ENCODE peak calls at places on chromosomes 4 and X, in four cellular contexts. S is cardiac fibroblast, Q is mammary epithelial cell, M is RWPE2. J is an unnamed sample.

GRCh38 chrX:65697915-65698796 is 30.7 kb downstream of the MSN start:
- DNase-seq in S (peak), Q (no peak), M (no peak), J (peak)

GRCh38 chr4:152100378-152101201 is 339.8 kb upstream of the GATB start:
- DNase-seq in S (no peak), Q (peak), M (no peak), J (no peak)

GRCh38 chr4:153816542-153816941 is 27.7 kb upstream of the SFRP2 start:
- DNase-seq in S (no peak), Q (no peak), M (no peak), J (no peak)

GRCh38 chr4:46051392-46051791 is 72.5 kb downstream of the GABRG1 start:
- DNase-seq in S (no peak), Q (no peak), M (no peak), J (no peak)

GRCh38 chr4:172202480-172203076 is 389.4 kb downstream of the GALNTL6 start:
- DNase-seq in M (no peak), S (peak), Q (no peak), J (peak)

GRCh38 chrX:42804524-42804923 is 26.6 kb upstream of the PPP1R2C start:
- DNase-seq in S (no peak), M (no peak), Q (no peak), J (no peak)

GRCh38 chr4:952881-953573 is 20.3 kb downstream of the DGKQ start:
- DNase-seq in M (no peak), Q (no peak), S (no peak), J (no peak)

GRCh38 chr4:109816082-109816442 is 500 bp downstream of the GAR1 start:
- DNase-seq in Q (peak), S (peak), M (no peak), J (no peak)

GRCh38 chrX:100975212-100975611 is 5.7 kb downstream of the ARL13A start:
- DNase-seq in M (no peak), Q (no peak), S (peak), J (peak)

GRCh38 chr4:105279314-105279713 is 132.6 kb downstream of the TET2 start:
- DNase-seq in Q (no peak), M (no peak), S (no peak), J (no peak)

GRCh38 chr4:1419708-1420107 is 13.5 kb upstream of the NKX1-1 start:
- DNase-seq in S (no peak), Q (no peak), M (no peak), J (no peak)

GRCh38 chrX:67892391-67892790 is 348.6 kb downstream of the AR start:
- DNase-seq in Q (no peak), M (no peak), S (no peak), J (no peak)

GRCh38 chr4:24980064-24980690 is 50.6 kb downstream of the LGI2 start:
- DNase-seq in M (no peak), Q (peak), S (peak), J (peak)

GRCh38 chrX:153853180-153853901 is 23.0 kb upstream of the PDZD4 start:
- DNase-seq in Q (no peak), S (no peak), M (no peak), J (no peak)

GRCh38 chrX:112677167-112677566 is 2.6 kb downstream of the LHFPL1 start:
- DNase-seq in Q (no peak), S (peak), M (no peak), J (peak)

GRCh38 chr4:183541081-183542045 is 36.5 kb downstream of the ING2 start:
- DNase-seq in Q (no peak), S (no peak), M (no peak), J (peak)

GRCh38 chr4:133921280-133922195 is 280.1 kb downstream of the PABPC4L start:
- DNase-seq in M (no peak), S (peak), Q (no peak), J (peak)

GRCh38 chr4:152735302-152735917 is 44.1 kb downstream of the TIGD4 start:
- DNase-seq in Q (peak), M (no peak), S (peak), J (peak)

GRCh38 chr4:75696036-75696435 is 22.8 kb upstream of the G3BP2 start:
- DNase-seq in M (no peak), Q (no peak), S (no peak), J (no peak)

GRCh38 chr4:24473309-24473721 is 111.0 kb downstream of the DHX15 start:
- DNase-seq in S (peak), Q (peak), M (no peak), J (peak)

GRCh38 chr4:168857546-168858314 is 152.3 kb downstream of the CBR4 start:
- DNase-seq in S (peak), Q (no peak), M (no peak), J (peak)

GRCh38 chrX:106481341-106481740 is 130.4 kb upstream of the RADX start:
- DNase-seq in M (no peak), Q (peak), S (peak), J (peak)

GRCh38 chr4:111066887-111067286 is 444.0 kb upstream of the PITX2 start:
- DNase-seq in S (peak), Q (peak), M (no peak), J (no peak)

GRCh38 chr4:125323547-125324100 is 8.9 kb downstream of the FAT4 start:
- DNase-seq in M (no peak), S (peak), Q (peak), J (peak)

GRCh38 chrX:42602566-42602965 is 175.4 kb downstream of the PPP1R2C start:
- DNase-seq in M (no peak), Q (no peak), S (no peak), J (no peak)

GRCh38 chr4:173343832-173344397 is 9.8 kb upstream of the HMGB2 start:
- DNase-seq in M (no peak), Q (no peak), S (no peak), J (no peak)

GRCh38 chr4:65669981-65670330 is 333 bp downstream of the EPHA5 start:
- DNase-seq in Q (no peak), M (no peak), S (no peak), J (no peak)

GRCh38 chrX:69262036-69262905 is 97.0 kb upstream of the PJA1 start:
- DNase-seq in Q (peak), S (peak), M (no peak), J (peak)

GRCh38 chrX:68503830-68504229 is 5.0 kb downstream of the YIPF6 start:
- DNase-seq in M (no peak), Q (peak), S (peak), J (no peak)

GRCh38 chrX:101415180-101416130 is 7.4 kb downstream of the HNRNPH2 start:
- DNase-seq in Q (peak), M (no peak), S (peak), J (peak)

GRCh38 chr4:107213410-107213809 is 177.3 kb upstream of the DKK2 start:
- DNase-seq in Q (no peak), M (no peak), S (peak), J (peak)

GRCh38 chr4:121674696-121675095 is 22.1 kb downstream of the ANXA5 start:
- DNase-seq in Q (no peak), S (no peak), M (no peak), J (no peak)

DNA sequence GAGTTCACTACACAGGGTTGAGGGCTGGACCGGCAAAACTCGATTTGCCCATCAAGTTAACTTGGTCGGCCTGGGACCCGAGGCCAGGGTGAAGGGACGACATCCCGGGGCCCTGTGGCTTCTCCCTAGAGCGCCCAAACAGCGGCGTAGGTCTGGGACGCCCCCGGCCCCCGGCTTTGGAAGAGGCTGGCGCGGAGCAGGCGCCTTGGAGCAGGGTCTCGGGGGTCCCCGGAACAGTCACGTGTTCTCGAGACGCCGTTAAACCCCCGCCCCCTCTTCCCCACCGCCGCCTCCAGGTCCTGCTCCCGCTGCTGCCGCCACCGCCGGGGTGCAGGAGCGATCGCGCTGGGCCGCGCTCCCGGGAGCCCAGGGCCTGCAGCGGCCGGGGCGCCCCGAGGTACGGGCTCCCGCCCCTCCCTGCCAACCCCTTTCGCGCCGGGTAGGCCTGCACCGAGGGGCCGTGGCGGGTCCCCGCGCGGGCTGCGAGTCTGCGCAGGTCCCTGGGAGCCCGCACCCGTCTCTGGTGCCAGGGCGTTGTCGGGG is at the start of gene NPY5R:
- DNase-seq in Q (no peak), M (no peak), S (no peak), J (no peak)
- H3K4me3 ChIP-seq in Q (no peak), M (no peak), S (no peak), J (peak)

DNA sequence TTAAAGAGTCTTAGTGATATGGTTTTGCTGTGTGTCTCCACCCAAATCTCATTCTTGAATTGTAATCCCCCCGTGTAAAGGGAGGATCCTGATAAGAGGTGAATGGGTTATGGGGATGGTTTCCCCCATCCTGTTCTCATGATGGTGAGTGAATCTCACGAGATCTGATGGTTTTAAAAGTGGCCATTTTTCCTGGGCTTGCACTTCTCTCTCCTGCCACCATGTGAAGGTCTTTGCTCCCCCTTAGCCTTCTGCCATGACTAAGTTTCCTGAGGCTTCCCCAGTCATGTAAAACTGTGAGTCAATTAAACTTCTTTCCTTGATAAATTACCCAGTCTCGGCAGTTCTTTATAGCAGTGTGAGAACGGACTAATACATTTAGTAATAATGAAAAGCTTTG is 46.9 kb downstream of the ANTXR2 start:
- DNase-seq in M (no peak), Q (no peak), S (no peak), J (no peak)
- TF ChIP-seq CTCF in M (no peak), Q (no peak), S (no peak), J (no peak)

GRCh38 chr4:86060341-86060740 is 299.5 kb downstream of the MAPK10 start:
- DNase-seq in Q (no peak), M (no peak), S (no peak), J (no peak)
- H3K4me3 ChIP-seq in Q (no peak), M (no peak), S (no peak), J (no peak)

DNA sequence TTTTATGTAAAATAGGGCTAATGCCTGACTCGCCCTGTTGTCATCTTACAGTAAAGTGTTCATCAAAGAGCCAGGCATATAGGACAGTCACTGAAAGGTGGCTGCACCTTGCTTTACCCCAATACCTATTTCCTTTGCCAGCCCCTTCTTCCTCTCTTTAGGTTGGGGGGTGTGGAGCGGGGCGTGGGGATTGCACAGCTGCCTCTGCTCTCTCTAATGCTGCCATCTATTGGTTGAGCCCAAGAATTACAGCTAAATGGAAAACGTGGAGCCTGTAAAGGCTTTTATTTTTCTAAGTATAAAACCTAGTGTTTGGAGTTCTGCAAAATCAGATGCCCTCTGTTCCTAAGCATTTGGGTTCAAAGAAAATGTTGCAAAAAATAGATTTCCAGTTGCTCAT is 47.7 kb downstream of the ATG4A start:
- DNase-seq in Q (no peak), S (peak), M (no peak), J (peak)
- TF ChIP-seq CTCF in Q (peak), S (peak), M (peak), J (peak)

DNA sequence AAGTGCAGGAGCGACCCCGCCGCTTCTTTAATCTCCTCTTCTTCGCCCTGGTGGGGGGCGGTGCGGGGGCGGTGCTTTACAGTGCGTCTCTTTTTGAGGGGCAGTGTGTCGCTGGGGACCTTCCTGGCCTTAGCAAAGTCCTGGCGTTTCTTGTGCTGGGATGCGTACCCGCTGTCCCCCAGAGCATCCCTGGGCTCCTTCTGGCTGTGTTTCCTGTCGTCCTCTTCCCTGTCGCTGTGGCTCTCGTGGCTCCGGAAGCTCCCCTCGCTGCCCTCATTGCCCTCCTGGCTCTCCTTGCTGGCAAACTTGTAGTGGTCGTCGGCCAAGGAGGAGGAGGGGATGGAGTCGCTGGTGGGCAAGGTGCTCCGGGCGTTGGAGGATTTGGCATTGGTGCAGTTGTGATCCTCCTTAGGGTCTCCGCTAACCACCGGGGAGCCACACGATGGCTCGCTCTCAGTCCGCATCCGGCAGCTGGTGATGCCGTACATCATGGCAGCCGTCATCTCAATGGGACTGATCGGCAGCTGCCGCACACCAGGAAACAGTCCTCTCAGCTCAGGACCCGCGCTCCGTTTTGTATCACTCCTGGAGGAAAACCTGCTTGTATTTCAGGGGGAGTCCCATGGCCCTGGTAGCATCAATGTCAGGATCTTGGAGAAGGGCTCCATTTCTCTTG is 30.4 kb upstream of the TMSB15A start:
- DNase-seq in S (no peak), M (no peak), Q (no peak), J (no peak)
- H3K4me3 ChIP-seq in S (peak), M (no peak), Q (no peak), J (peak)

J was measured in fibroblast of pulmonary artery.